ENCODE peak calls at places on chromosomes 3 and 15, in eight cellular contexts. One of them, this sample, is unnamed.

GRCh38 chr3:184795493-184796198 is 16.3 kb upstream of the VPS8 start:
- DNase-seq in effector memory CD4-positive, alpha-beta T cell: no peak
- DNase-seq in right lobe of liver: peak; percentile 40
- DNase-seq in transverse colon: no peak
- DNase-seq in tibial artery: no peak
- DNase-seq in CD8-positive, alpha-beta memory T cell: no peak
- DNase-seq in mesendoderm: peak; percentile 67
- DNase-seq in neural progenitor cell: peak; percentile 59
- DNase-seq in this sample: no peak

GRCh38 chr3:192833177-192833890 is 84.3 kb downstream of the MB21D2 start:
- DNase-seq in effector memory CD4-positive, alpha-beta T cell: no peak
- DNase-seq in right lobe of liver: no peak
- DNase-seq in transverse colon: no peak
- DNase-seq in tibial artery: no peak
- DNase-seq in CD8-positive, alpha-beta memory T cell: no peak
- DNase-seq in mesendoderm: no peak
- DNase-seq in neural progenitor cell: no peak
- DNase-seq in this sample: no peak

GRCh38 chr15:62539236-62539635 is 374.2 kb upstream of the C2CD4B start:
- DNase-seq in effector memory CD4-positive, alpha-beta T cell: no peak
- DNase-seq in right lobe of liver: no peak
- DNase-seq in transverse colon: peak; percentile 48
- DNase-seq in tibial artery: no peak
- DNase-seq in CD8-positive, alpha-beta memory T cell: no peak
- DNase-seq in mesendoderm: no peak
- DNase-seq in neural progenitor cell: no peak
- DNase-seq in this sample: no peak

GRCh38 chr15:98668566-98669308 is 20.4 kb downstream of the IGF1R start:
- DNase-seq in effector memory CD4-positive, alpha-beta T cell: no peak
- DNase-seq in right lobe of liver: no peak
- DNase-seq in transverse colon: no peak
- DNase-seq in tibial artery: no peak
- DNase-seq in CD8-positive, alpha-beta memory T cell: no peak
- DNase-seq in mesendoderm: no peak
- DNase-seq in neural progenitor cell: no peak
- DNase-seq in this sample: no peak

GRCh38 chr3:173411288-173412064 is 13.9 kb downstream of the NLGN1 start:
- DNase-seq in effector memory CD4-positive, alpha-beta T cell: no peak
- DNase-seq in right lobe of liver: no peak
- DNase-seq in transverse colon: no peak
- DNase-seq in tibial artery: no peak
- DNase-seq in CD8-positive, alpha-beta memory T cell: no peak
- DNase-seq in mesendoderm: peak; percentile 25
- DNase-seq in neural progenitor cell: no peak
- DNase-seq in this sample: no peak

GRCh38 chr3:129226374-129226773 is 23.0 kb upstream of the COPG1 start:
- DNase-seq in effector memory CD4-positive, alpha-beta T cell: no peak
- DNase-seq in right lobe of liver: peak; percentile 72
- DNase-seq in transverse colon: peak; percentile 72
- DNase-seq in tibial artery: peak; percentile 82
- DNase-seq in CD8-positive, alpha-beta memory T cell: no peak
- DNase-seq in mesendoderm: no peak
- DNase-seq in neural progenitor cell: no peak
- DNase-seq in this sample: no peak

GRCh38 chr3:4351872-4352271 is 48.7 kb downstream of the SETMAR start:
- DNase-seq in effector memory CD4-positive, alpha-beta T cell: no peak
- DNase-seq in right lobe of liver: no peak
- DNase-seq in transverse colon: no peak
- DNase-seq in tibial artery: no peak
- DNase-seq in CD8-positive, alpha-beta memory T cell: no peak
- DNase-seq in mesendoderm: no peak
- DNase-seq in neural progenitor cell: no peak
- DNase-seq in this sample: no peak

GRCh38 chr15:74978503-74978902 is 16.9 kb upstream of the SCAMP5 start:
- DNase-seq in effector memory CD4-positive, alpha-beta T cell: no peak
- DNase-seq in right lobe of liver: no peak
- DNase-seq in transverse colon: no peak
- DNase-seq in tibial artery: no peak
- DNase-seq in CD8-positive, alpha-beta memory T cell: no peak
- DNase-seq in mesendoderm: no peak
- DNase-seq in neural progenitor cell: no peak
- DNase-seq in this sample: no peak

GRCh38 chr3:87320748-87321634 is 44.6 kb upstream of the POU1F1 start:
- DNase-seq in effector memory CD4-positive, alpha-beta T cell: no peak
- DNase-seq in right lobe of liver: no peak
- DNase-seq in transverse colon: no peak
- DNase-seq in tibial artery: no peak
- DNase-seq in CD8-positive, alpha-beta memory T cell: no peak
- DNase-seq in mesendoderm: no peak
- DNase-seq in neural progenitor cell: no peak
- DNase-seq in this sample: no peak

GRCh38 chr3:58214484-58215316 is 3.9 kb upstream of the DNASE1L3 start:
- DNase-seq in effector memory CD4-positive, alpha-beta T cell: no peak
- DNase-seq in right lobe of liver: peak; percentile 54
- DNase-seq in transverse colon: peak; percentile 24
- DNase-seq in tibial artery: no peak
- DNase-seq in CD8-positive, alpha-beta memory T cell: no peak
- DNase-seq in mesendoderm: peak; percentile 70
- DNase-seq in neural progenitor cell: no peak
- DNase-seq in this sample: no peak

GRCh38 chr15:68585574-68586273 is 6.9 kb downstream of the CORO2B start:
- DNase-seq in effector memory CD4-positive, alpha-beta T cell: no peak
- DNase-seq in right lobe of liver: no peak
- DNase-seq in transverse colon: no peak
- DNase-seq in tibial artery: no peak
- DNase-seq in CD8-positive, alpha-beta memory T cell: no peak
- DNase-seq in mesendoderm: no peak
- DNase-seq in neural progenitor cell: no peak
- DNase-seq in this sample: no peak

GRCh38 chr3:98979296-98979695 is 77.8 kb upstream of the DCBLD2 start:
- DNase-seq in effector memory CD4-positive, alpha-beta T cell: no peak
- DNase-seq in right lobe of liver: no peak
- DNase-seq in transverse colon: no peak
- DNase-seq in tibial artery: no peak
- DNase-seq in CD8-positive, alpha-beta memory T cell: no peak
- DNase-seq in mesendoderm: no peak
- DNase-seq in neural progenitor cell: no peak
- DNase-seq in this sample: no peak

GRCh38 chr3:56800373-56801150 is 1.2 kb downstream of the ARHGEF3 start:
- DNase-seq in effector memory CD4-positive, alpha-beta T cell: peak; percentile 62
- DNase-seq in right lobe of liver: no peak
- DNase-seq in transverse colon: peak; percentile 45
- DNase-seq in tibial artery: no peak
- DNase-seq in CD8-positive, alpha-beta memory T cell: peak; percentile 49
- DNase-seq in mesendoderm: no peak
- DNase-seq in neural progenitor cell: no peak
- DNase-seq in this sample: no peak

GRCh38 chr3:70861855-70862254 is 549.4 kb upstream of the MDFIC2 start:
- DNase-seq in effector memory CD4-positive, alpha-beta T cell: no peak
- DNase-seq in right lobe of liver: no peak
- DNase-seq in transverse colon: no peak
- DNase-seq in tibial artery: no peak
- DNase-seq in CD8-positive, alpha-beta memory T cell: no peak
- DNase-seq in mesendoderm: no peak
- DNase-seq in neural progenitor cell: no peak
- DNase-seq in this sample: no peak

GRCh38 chr3:81761904-81762565 is 590 bp upstream of the GBE1 start:
- DNase-seq in effector memory CD4-positive, alpha-beta T cell: no peak
- DNase-seq in right lobe of liver: no peak
- DNase-seq in transverse colon: no peak
- DNase-seq in tibial artery: no peak
- DNase-seq in CD8-positive, alpha-beta memory T cell: no peak
- DNase-seq in mesendoderm: peak; percentile 60
- DNase-seq in neural progenitor cell: no peak
- DNase-seq in this sample: no peak

GRCh38 chr3:129228891-129229585 is 20.4 kb upstream of the COPG1 start:
- DNase-seq in effector memory CD4-positive, alpha-beta T cell: no peak
- DNase-seq in right lobe of liver: no peak
- DNase-seq in transverse colon: no peak
- DNase-seq in tibial artery: no peak
- DNase-seq in CD8-positive, alpha-beta memory T cell: no peak
- DNase-seq in mesendoderm: peak; percentile 69
- DNase-seq in neural progenitor cell: no peak
- DNase-seq in this sample: no peak

GRCh38 chr3:76400141-76400540 is 614.8 kb upstream of the ZNF717 start:
- DNase-seq in effector memory CD4-positive, alpha-beta T cell: no peak
- DNase-seq in right lobe of liver: no peak
- DNase-seq in transverse colon: no peak
- DNase-seq in tibial artery: no peak
- DNase-seq in CD8-positive, alpha-beta memory T cell: no peak
- DNase-seq in mesendoderm: no peak
- DNase-seq in neural progenitor cell: no peak
- DNase-seq in this sample: no peak

GRCh38 chr3:151912041-151912440 is 38.6 kb downstream of the SUCNR1 start:
- DNase-seq in effector memory CD4-positive, alpha-beta T cell: no peak
- DNase-seq in right lobe of liver: no peak
- DNase-seq in transverse colon: no peak
- DNase-seq in tibial artery: no peak
- DNase-seq in CD8-positive, alpha-beta memory T cell: no peak
- DNase-seq in mesendoderm: no peak
- DNase-seq in neural progenitor cell: no peak
- DNase-seq in this sample: no peak

GRCh38 chr3:100586832-100587231 is 22.6 kb upstream of the ADGRG7 start:
- DNase-seq in effector memory CD4-positive, alpha-beta T cell: no peak
- DNase-seq in right lobe of liver: no peak
- DNase-seq in transverse colon: no peak
- DNase-seq in tibial artery: no peak
- DNase-seq in CD8-positive, alpha-beta memory T cell: no peak
- DNase-seq in mesendoderm: no peak
- DNase-seq in neural progenitor cell: no peak
- DNase-seq in this sample: no peak

GRCh38 chr3:168250415-168250861 is 154.7 kb upstream of the GOLIM4 start:
- DNase-seq in effector memory CD4-positive, alpha-beta T cell: no peak
- DNase-seq in right lobe of liver: no peak
- DNase-seq in transverse colon: no peak
- DNase-seq in tibial artery: no peak
- DNase-seq in CD8-positive, alpha-beta memory T cell: no peak
- DNase-seq in mesendoderm: peak; percentile 57
- DNase-seq in neural progenitor cell: peak; percentile 29
- DNase-seq in this sample: peak; percentile 18

GRCh38 chr15:30992073-30992363 is 590 bp upstream of the MTMR10 start:
- DNase-seq in effector memory CD4-positive, alpha-beta T cell: no peak
- DNase-seq in right lobe of liver: no peak
- DNase-seq in transverse colon: no peak
- DNase-seq in tibial artery: no peak
- DNase-seq in CD8-positive, alpha-beta memory T cell: no peak
- DNase-seq in mesendoderm: no peak
- DNase-seq in neural progenitor cell: no peak
- DNase-seq in this sample: no peak

DNA sequence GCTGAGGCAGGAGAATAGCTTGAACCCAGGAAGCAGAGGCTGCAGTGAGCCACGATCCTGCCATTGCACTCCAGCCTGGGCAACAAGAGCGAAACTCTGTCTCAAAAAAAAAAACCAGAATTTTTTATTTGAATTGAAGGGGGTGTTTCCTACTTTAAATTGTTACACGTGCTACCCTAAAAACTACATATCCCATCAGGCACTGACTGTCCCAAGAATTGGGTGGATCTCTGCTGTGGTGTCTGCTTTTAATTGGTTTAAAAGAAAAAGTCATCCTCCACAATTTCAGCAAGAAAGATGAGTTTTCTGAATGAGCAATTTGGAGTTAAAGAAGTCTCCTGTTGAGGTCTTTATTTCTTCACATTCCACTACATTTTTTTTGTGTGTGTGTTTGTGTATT is 2.1 kb downstream of the PDIA3 start:
- DNase-seq in effector memory CD4-positive, alpha-beta T cell: no peak
- DNase-seq in right lobe of liver: no peak
- DNase-seq in transverse colon: no peak
- DNase-seq in tibial artery: no peak
- DNase-seq in CD8-positive, alpha-beta memory T cell: no peak
- DNase-seq in mesendoderm: no peak
- DNase-seq in neural progenitor cell: no peak
- DNase-seq in this sample: no peak
- H3K4me1 ChIP-seq in effector memory CD4-positive, alpha-beta T cell: peaks cover 29% of the 10 kb centered on the region
- H3K4me1 ChIP-seq in right lobe of liver: peaks cover 26% of the 10 kb centered on the region
- H3K4me1 ChIP-seq in transverse colon: peaks cover 40% of the 10 kb centered on the region
- H3K4me1 ChIP-seq in tibial artery: peaks cover 48% of the 10 kb centered on the region
- H3K4me1 ChIP-seq in CD8-positive, alpha-beta memory T cell: peaks cover 51% of the 10 kb centered on the region
- H3K4me1 ChIP-seq in mesendoderm: peaks cover 4% of the 10 kb centered on the region
- H3K4me1 ChIP-seq in neural progenitor cell: peaks cover 8% of the 10 kb centered on the region
- H3K4me1 ChIP-seq in this sample: peaks cover 27% of the 10 kb centered on the region

GRCh38 chr3:64029287-64029686 is 6.0 kb upstream of the PSMD6 start:
- DNase-seq in effector memory CD4-positive, alpha-beta T cell: no peak
- DNase-seq in right lobe of liver: no peak
- DNase-seq in transverse colon: no peak
- DNase-seq in tibial artery: no peak
- DNase-seq in CD8-positive, alpha-beta memory T cell: no peak
- DNase-seq in mesendoderm: no peak
- DNase-seq in neural progenitor cell: no peak
- DNase-seq in this sample: no peak

GRCh38 chr3:64031540-64032533 is 8.5 kb upstream of the PSMD6 start:
- DNase-seq in effector memory CD4-positive, alpha-beta T cell: no peak
- DNase-seq in right lobe of liver: no peak
- DNase-seq in transverse colon: no peak
- DNase-seq in tibial artery: no peak
- DNase-seq in CD8-positive, alpha-beta memory T cell: no peak
- DNase-seq in mesendoderm: peak; percentile 36
- DNase-seq in neural progenitor cell: no peak
- DNase-seq in this sample: no peak

GRCh38 chr3:64033033-64033432 is 9.7 kb upstream of the PSMD6 start:
- DNase-seq in effector memory CD4-positive, alpha-beta T cell: no peak
- DNase-seq in right lobe of liver: no peak
- DNase-seq in transverse colon: no peak
- DNase-seq in tibial artery: no peak
- DNase-seq in CD8-positive, alpha-beta memory T cell: no peak
- DNase-seq in mesendoderm: no peak
- DNase-seq in neural progenitor cell: no peak
- DNase-seq in this sample: no peak

GRCh38 chr3:64028754-64029153 is 5.5 kb upstream of the PSMD6 start:
- DNase-seq in effector memory CD4-positive, alpha-beta T cell: no peak
- DNase-seq in right lobe of liver: no peak
- DNase-seq in transverse colon: no peak
- DNase-seq in tibial artery: no peak
- DNase-seq in CD8-positive, alpha-beta memory T cell: no peak
- DNase-seq in mesendoderm: no peak
- DNase-seq in neural progenitor cell: no peak
- DNase-seq in this sample: no peak

GRCh38 chr3:64030741-64031140 is 7.4 kb upstream of the PSMD6 start:
- DNase-seq in effector memory CD4-positive, alpha-beta T cell: peak; percentile 65
- DNase-seq in right lobe of liver: peak; percentile 76
- DNase-seq in transverse colon: peak; percentile 79
- DNase-seq in tibial artery: peak; percentile 41
- DNase-seq in CD8-positive, alpha-beta memory T cell: peak; percentile 69
- DNase-seq in mesendoderm: peak; percentile 91
- DNase-seq in neural progenitor cell: peak; percentile 85
- DNase-seq in this sample: peak; percentile 58
- H3K4me1 ChIP-seq in effector memory CD4-positive, alpha-beta T cell: peaks cover 8% of the 10 kb centered on the region
- H3K4me1 ChIP-seq in right lobe of liver: no peaks in the 10 kb centered on the region
- H3K4me1 ChIP-seq in transverse colon: no peaks in the 10 kb centered on the region
- H3K4me1 ChIP-seq in tibial artery: peaks cover 10% of the 10 kb centered on the region
- H3K4me1 ChIP-seq in CD8-positive, alpha-beta memory T cell: peaks cover 5% of the 10 kb centered on the region
- H3K4me1 ChIP-seq in mesendoderm: no peaks in the 10 kb centered on the region
- H3K4me1 ChIP-seq in neural progenitor cell: peaks cover 7% of the 10 kb centered on the region
- H3K4me1 ChIP-seq in this sample: no peaks in the 10 kb centered on the region

GRCh38 chr15:101126618-101127502 is 125.0 kb downstream of the CHSY1 start:
- DNase-seq in effector memory CD4-positive, alpha-beta T cell: no peak
- DNase-seq in right lobe of liver: no peak
- DNase-seq in transverse colon: no peak
- DNase-seq in tibial artery: no peak
- DNase-seq in CD8-positive, alpha-beta memory T cell: no peak
- DNase-seq in mesendoderm: peak; percentile 59
- DNase-seq in neural progenitor cell: peak; percentile 53
- DNase-seq in this sample: no peak
- H3K4me1 ChIP-seq in effector memory CD4-positive, alpha-beta T cell: peaks cover 18% of the 10 kb centered on the region
- H3K4me1 ChIP-seq in right lobe of liver: no peaks in the 10 kb centered on the region
- H3K4me1 ChIP-seq in transverse colon: peaks cover 13% of the 10 kb centered on the region
- H3K4me1 ChIP-seq in tibial artery: peaks cover 24% of the 10 kb centered on the region
- H3K4me1 ChIP-seq in CD8-positive, alpha-beta memory T cell: peaks cover 24% of the 10 kb centered on the region
- H3K4me1 ChIP-seq in mesendoderm: peaks cover under 1% of the 10 kb centered on the region
- H3K4me1 ChIP-seq in neural progenitor cell: peaks cover 20% of the 10 kb centered on the region
- H3K4me1 ChIP-seq in this sample: no peaks in the 10 kb centered on the region

GRCh38 chr15:90529369-90530249 is at the start of gene CRTC3:
- DNase-seq in effector memory CD4-positive, alpha-beta T cell: peak; percentile 8
- DNase-seq in right lobe of liver: peak; percentile 66
- DNase-seq in transverse colon: peak; percentile 60
- DNase-seq in tibial artery: peak; percentile 43
- DNase-seq in CD8-positive, alpha-beta memory T cell: peak; percentile 38
- DNase-seq in mesendoderm: peak; percentile 38
- DNase-seq in neural progenitor cell: peak; percentile 76
- DNase-seq in this sample: peak; percentile 43
- H3K4me1 ChIP-seq in effector memory CD4-positive, alpha-beta T cell: peaks cover 4% of the 10 kb centered on the region
- H3K4me1 ChIP-seq in right lobe of liver: no peaks in the 10 kb centered on the region
- H3K4me1 ChIP-seq in transverse colon: peaks cover 16% of the 10 kb centered on the region
- H3K4me1 ChIP-seq in tibial artery: peaks cover 32% of the 10 kb centered on the region
- H3K4me1 ChIP-seq in CD8-positive, alpha-beta memory T cell: peaks cover 35% of the 10 kb centered on the region
- H3K4me1 ChIP-seq in mesendoderm: no peaks in the 10 kb centered on the region
- H3K4me1 ChIP-seq in neural progenitor cell: peaks cover 6% of the 10 kb centered on the region
- H3K4me1 ChIP-seq in this sample: no peaks in the 10 kb centered on the region

This sample was measured in pancreas.